ENCODE peak calls at places on chromosomes 11 and 22, in ten cellular contexts. M is head of caudate nucleus; B is CD8-positive, alpha-beta T cell; Z is MM.1S; L is activated naive CD8-positive, alpha-beta T cell treated with anti-CD3 and anti-CD28 coated beads, Interleukin-2, amount 50 U/mL, for 24 hours; H is choroid plexus epithelial cell; J is NCI-H1930; Q is DMS 273 treated with DMSO at 0.1 percent for 48 hours; C is endothelial cell of umbilical vein; U is GM04504. G is an unnamed sample.

GRCh38 chr11:78823588-78823987 is 248.9 kb upstream of the NARS2 start:
- DNase-seq in M (no peak), B (no peak), Z (no peak), L (no peak), H (peak), J (no peak), Q (no peak), C (peak), U (no peak), G (no peak)

GRCh38 chr11:102186836-102187235 is 76.6 kb downstream of the YAP1 start:
- DNase-seq in M (no peak), B (no peak), Z (no peak), L (no peak), H (peak), J (no peak), Q (no peak), C (no peak), U (no peak), G (no peak)

GRCh38 chr11:27012254-27012921 is 18.5 kb downstream of the FIBIN start:
- DNase-seq in M (peak), B (no peak), Z (no peak), L (no peak), H (peak), J (no peak), Q (peak), C (peak), U (no peak), G (no peak)

GRCh38 chr11:27281740-27282139 is 81.3 kb downstream of the CCDC34 start:
- DNase-seq in M (no peak), B (no peak), Z (no peak), L (no peak), H (no peak), J (no peak), Q (no peak), C (no peak), U (no peak), G (no peak)

GRCh38 chr11:75771646-75772410 is 3.2 kb downstream of the DGAT2 start:
- DNase-seq in M (no peak), B (no peak), Z (no peak), L (no peak), H (peak), J (no peak), Q (no peak), C (no peak), U (peak), G (no peak)

GRCh38 chr11:96337541-96338530 is 5.2 kb downstream of the MAML2 start:
- DNase-seq in M (no peak), B (peak), Z (peak), L (peak), H (peak), J (no peak), Q (no peak), C (no peak), U (no peak), G (no peak)

GRCh38 chr22:17411213-17411612 is 42.0 kb downstream of the CECR2 start:
- DNase-seq in M (peak), B (no peak), Z (no peak), L (no peak), H (peak), J (no peak), Q (peak), C (no peak), U (no peak), G (no peak)

GRCh38 chr11:58939277-58939676 is at the start of gene GLYATL1:
- DNase-seq in M (no peak), B (no peak), Z (no peak), L (no peak), H (no peak), J (no peak), Q (no peak), C (no peak), U (no peak), G (no peak)

GRCh38 chr11:130023204-130023603 is 20.6 kb upstream of the PRDM10 start:
- DNase-seq in M (no peak), B (no peak), Z (no peak), L (no peak), H (peak), J (no peak), Q (no peak), C (peak), U (no peak), G (peak)

GRCh38 chr11:66224226-66224850 is 44.1 kb upstream of the RAB1B start:
- DNase-seq in M (peak), B (no peak), Z (no peak), L (no peak), H (no peak), J (no peak), Q (no peak), C (no peak), U (no peak), G (no peak)

GRCh38 chr11:2748061-2748813 is 48.4 kb upstream of the KCNQ1OT1 start:
- DNase-seq in M (no peak), B (no peak), Z (no peak), L (no peak), H (no peak), J (no peak), Q (no peak), C (no peak), U (no peak), G (no peak)

GRCh38 chr11:2775083-2775625 is 75.4 kb upstream of the KCNQ1OT1 start:
- DNase-seq in M (no peak), B (no peak), Z (peak), L (no peak), H (no peak), J (no peak), Q (no peak), C (no peak), U (no peak), G (no peak)

GRCh38 chr22:24146190-24146616 is 35.1 kb upstream of the SUSD2 start:
- DNase-seq in M (peak), B (no peak), Z (peak), L (no peak), H (peak), J (no peak), Q (no peak), C (no peak), U (peak), G (no peak)